ENCODE peak calls at places on chromosomes 5 and 9, in five cellular contexts. X, H, Y, Z and L are unnamed samples.

GRCh38 chr5:39906146-39906545 is 481.4 kb upstream of the DAB2 start:
- DNase-seq in H (no peak), Z (peak; percentile 54), Y (no peak), X (no peak), L (no peak)

GRCh38 chr5:134458234-134458633 is 46.6 kb upstream of the CDKN2AIPNL start:
- DNase-seq in Z (peak; percentile 78), Y (peak; percentile 70), H (no peak), X (no peak), L (peak; percentile 85)

GRCh38 chr5:52989025-52989780 is at the start of gene ITGA2:
- DNase-seq in H (peak; percentile 76), Y (peak; percentile 84), X (peak; percentile 48), Z (peak; percentile 66), L (peak; percentile 70)

GRCh38 chr9:103574056-103574455 is 520.1 kb upstream of the SMC2 start:
- DNase-seq in H (no peak), Y (no peak), Z (no peak), X (no peak), L (no peak)

GRCh38 chr9:71079451-71079850 is 42.0 kb downstream of the TRPM3 start:
- DNase-seq in X (no peak), Z (peak; percentile 17), H (no peak), Y (no peak), L (no peak)

GRCh38 chr9:24051587-24051986 is 225.5 kb upstream of the ELAVL2 start:
- DNase-seq in Z (no peak), Y (no peak), H (no peak), X (no peak), L (no peak)

GRCh38 chr5:55935371-55935770 is 59.4 kb downstream of the IL6ST start:
- DNase-seq in H (no peak), Y (no peak), X (no peak), Z (no peak), L (no peak)

GRCh38 chr9:129568560-129569505 is 52.1 kb downstream of the C9orf50 start:
- DNase-seq in Z (peak; percentile 47), X (peak; percentile 48), H (peak; percentile 83), Y (no peak), L (peak; percentile 62)

GRCh38 chr5:94335936-94336335 is 282.5 kb downstream of the KIAA0825 start:
- DNase-seq in Z (no peak), H (no peak), Y (no peak), X (no peak), L (no peak)

GRCh38 chr5:151234476-151235238 is 10.8 kb upstream of the CCDC69 start:
- DNase-seq in X (no peak), Y (peak; percentile 92), Z (peak; percentile 25), H (peak; percentile 89), L (peak; percentile 62)

GRCh38 chr9:33044677-33045282 is 19.7 kb downstream of the DNAJA1 start:
- DNase-seq in H (no peak), X (peak; percentile 20), Z (peak; percentile 28), Y (no peak), L (peak; percentile 34)

GRCh38 chr5:145668714-145669113 is 166.4 kb downstream of the PRELID2 start:
- DNase-seq in H (no peak), Z (no peak), X (no peak), Y (no peak), L (no peak)

GRCh38 chr5:57111993-57112392 is 61.9 kb upstream of the GPBP1 start:
- DNase-seq in Z (no peak), Y (no peak), H (no peak), X (no peak), L (no peak)

GRCh38 chr5:5711112-5711511 is 288.6 kb downstream of the ICE1 start:
- DNase-seq in Y (no peak), H (no peak), Z (no peak), X (no peak), L (no peak)

GRCh38 chr9:127974769-127975261 is 6.0 kb downstream of the EEIG1 start:
- DNase-seq in Y (no peak), H (peak; percentile 82), X (no peak), Z (peak; percentile 27), L (peak; percentile 64)

GRCh38 chr9:15837079-15837679 is 284.3 kb downstream of the CCDC171 start:
- DNase-seq in H (no peak), Z (peak; percentile 51), Y (no peak), X (peak; percentile 49), L (no peak)

GRCh38 chr5:134077926-134078580 is 36.4 kb upstream of the TCF7 start:
- DNase-seq in Z (no peak), Y (peak; percentile 59), H (no peak), X (no peak), L (no peak)

GRCh38 chr5:155127552-155127951 is 114.0 kb downstream of the KIF4B start:
- DNase-seq in H (no peak), Z (no peak), Y (no peak), X (no peak), L (no peak)

GRCh38 chr9:131398204-131398603 is 4.3 kb downstream of the PRRC2B start:
- DNase-seq in H (no peak), Y (peak; percentile 84), X (no peak), Z (peak; percentile 71), L (peak; percentile 46)

GRCh38 chr5:87081511-87082372 is 185.9 kb upstream of the RASA1 start:
- DNase-seq in X (no peak), Y (no peak), Z (no peak), H (no peak), L (peak; percentile 31)

GRCh38 chr5:62886603-62887315 is 308.1 kb downstream of the LRRC70 start:
- DNase-seq in H (no peak), Z (peak; percentile 34), Y (no peak), X (no peak), L (no peak)

GRCh38 chr5:176996780-176997179 is 9.8 kb downstream of the UIMC1 start:
- DNase-seq in H (no peak), Y (no peak), Z (no peak), X (no peak), L (no peak)

GRCh38 chr9:27210588-27210987 is 86.4 kb downstream of the EQTN start:
- DNase-seq in X (no peak), Y (no peak), Z (no peak), H (no peak), L (no peak)

GRCh38 chr5:66144799-66145390 is 795 bp downstream of the SREK1 start:
- DNase-seq in H (no peak), Z (peak; percentile 64), Y (no peak), X (no peak), L (no peak)

GRCh38 chr5:114857951-114858401 is 311.7 kb downstream of the TRIM36 start:
- DNase-seq in Y (peak; percentile 73), X (no peak), Z (peak; percentile 5), H (no peak), L (no peak)

GRCh38 chr5:36575367-36575781 is 31.0 kb upstream of the SLC1A3 start:
- DNase-seq in Z (peak; percentile 83), X (no peak), H (no peak), Y (no peak), L (no peak)

GRCh38 chr9:95297760-95298159 is 19.7 kb downstream of the FANCC start:
- DNase-seq in Y (no peak), X (no peak), H (no peak), Z (no peak), L (no peak)

GRCh38 chr5:30638899-30639298 is 554.6 kb upstream of the CDH6 start:
- DNase-seq in H (no peak), Z (no peak), X (no peak), Y (no peak), L (no peak)

GRCh38 chr9:15206949-15207696 is 99.9 kb downstream of the TTC39B start:
- DNase-seq in Y (no peak), X (no peak), H (no peak), Z (no peak), L (no peak)

GRCh38 chr5:96219580-96220281 is 213.3 kb downstream of the PCSK1 start:
- DNase-seq in X (no peak), Y (no peak), H (no peak), Z (peak; percentile 88), L (no peak)

GRCh38 chr9:116434314-116434713 is 252.8 kb upstream of the TRIM32 start:
- DNase-seq in Z (no peak), X (no peak), H (no peak), Y (no peak), L (no peak)

GRCh38 chr9:93598647-93599241 is 22.4 kb downstream of the PHF2 start:
- DNase-seq in Y (no peak), Z (peak; percentile 48), H (no peak), X (no peak), L (no peak)

GRCh38 chr5:131112424-131112823 is 52.6 kb downstream of the HINT1 start:
- DNase-seq in H (no peak), Z (no peak), Y (no peak), X (no peak), L (no peak)

GRCh38 chr5:139131062-139131856 is 66.9 kb downstream of the SIL1 start:
- DNase-seq in Z (peak; percentile 74), Y (no peak), H (no peak), X (no peak), L (peak; percentile 74)

GRCh38 chr9:99296375-99296951 is 74.4 kb downstream of the SEC61B start:
- DNase-seq in X (no peak), H (peak; percentile 55), Y (peak; percentile 85), Z (no peak), L (peak; percentile 27)

GRCh38 chr5:96315431-96315830 is 117.6 kb downstream of the PCSK1 start:
- DNase-seq in Z (no peak), H (no peak), Y (no peak), X (no peak), L (no peak)

GRCh38 chr5:169169786-169170185 is 131.2 kb downstream of the SLIT3 start:
- DNase-seq in Y (no peak), X (peak; percentile 6), Z (no peak), H (no peak), L (no peak)

GRCh38 chr9:135662758-135663450 is at the start of gene LCN9:
- DNase-seq in X (no peak), Z (peak; percentile 4), H (no peak), Y (peak; percentile 41), L (no peak)

DNA sequence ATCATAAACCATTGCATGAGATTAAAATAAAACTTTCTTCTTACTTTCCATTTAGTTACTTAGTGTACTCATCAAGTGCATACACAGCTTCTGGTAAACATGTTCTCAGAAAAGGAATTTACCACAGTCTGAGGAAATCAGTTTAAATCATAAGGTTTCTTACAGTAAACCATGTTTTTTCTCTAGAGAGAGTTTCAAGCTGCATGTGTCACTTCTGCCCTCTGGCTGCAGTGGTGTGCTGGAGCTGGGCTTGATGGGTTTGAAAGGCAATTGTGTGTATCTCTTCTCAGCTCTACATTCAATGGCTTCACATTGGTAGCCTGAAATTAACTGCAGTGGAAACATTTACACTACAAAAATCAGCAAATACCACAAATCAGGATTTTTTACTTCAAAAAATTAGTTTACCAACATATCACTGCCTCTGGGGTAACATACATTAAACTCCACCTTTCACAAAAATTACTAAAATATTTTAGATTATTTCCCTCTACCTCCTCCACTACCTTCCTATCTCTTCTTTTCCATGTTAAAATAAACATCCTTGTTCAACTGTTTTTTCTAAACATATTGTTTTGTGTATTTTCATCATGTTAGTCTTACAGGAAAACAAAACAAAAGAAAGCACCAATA is 414.3 kb downstream of the ANXA1 start:
- DNase-seq in Z (peak; percentile 75), H (no peak), X (peak; percentile 21), Y (no peak), L (peak; percentile 28)
- TF ChIP-seq CTCF in Z (no peak), H (no peak), X (no peak), Y (no peak), L (no peak)

GRCh38 chr5:111756701-111757581 is at the start of gene NREP:
- DNase-seq in Z (peak; percentile 98), H (peak; percentile 97), Y (peak; percentile 76), X (peak; percentile 79), L (peak; percentile 90)
- TF ChIP-seq CTCF in Z (peak; percentile 54), H (no peak), Y (peak; percentile 16), X (peak; percentile 14), L (peak; percentile 36)

GRCh38 chr5:15183520-15183919 is 311.9 kb upstream of the ANKH start:
- DNase-seq in Y (no peak), X (no peak), H (no peak), Z (no peak), L (no peak)
- TF ChIP-seq CTCF in Y (no peak), X (peak; percentile 16), H (no peak), Z (peak; percentile 18), L (peak; percentile 32)

GRCh38 chr5:19608434-19608833 is 379.6 kb downstream of the CDH18 start:
- DNase-seq in Y (no peak), Z (peak; percentile 12), H (no peak), X (no peak), L (no peak)
- TF ChIP-seq CTCF in Y (no peak), Z (peak; percentile 10), H (no peak), X (no peak), L (no peak)